ENCODE peak calls at places on chromosomes 16 and 17, in six cellular contexts. F, K, V, N, M and E are unnamed samples.
A peak's percentile ranks its signal among the peaks of the same experiment; 100 is the strongest.

GRCh38 chr16:27232061-27232841 is 28.9 kb downstream of the KDM8 start:
- DNase-seq in F (peak; percentile 88), K (no peak), V (no peak), N (no peak), M (no peak), E (no peak)

GRCh38 chr17:80026359-80027042 is 9.2 kb downstream of the TBC1D16 start:
- DNase-seq in F (no peak), K (no peak), V (no peak), N (no peak), M (no peak), E (no peak)

GRCh38 chr17:700504-701094 is 14.0 kb downstream of the VPS53 start:
- DNase-seq in F (peak; percentile 42), K (peak; percentile 73), V (peak; percentile 38), N (peak; percentile 21), M (peak; percentile 64), E (peak; percentile 40)

GRCh38 chr17:81135503-81136283 is 29.6 kb upstream of the PVALEF start:
- DNase-seq in F (no peak), K (no peak), V (no peak), N (no peak), M (no peak), E (no peak)

GRCh38 chr16:56331399-56331798 is 93.9 kb downstream of the AMFR start:
- DNase-seq in F (no peak), K (no peak), V (no peak), N (no peak), M (no peak), E (no peak)

GRCh38 chr17:6755731-6756184 is at the start of gene XAF1:
- DNase-seq in F (peak; percentile 73), K (no peak), V (no peak), N (no peak), M (peak; percentile 57), E (no peak)

GRCh38 chr17:17988427-17988945 is 15.8 kb downstream of the DRC3 start:
- DNase-seq in F (no peak), K (no peak), V (no peak), N (no peak), M (no peak), E (no peak)

GRCh38 chr16:14378131-14378551 is 251.9 kb downstream of the PARN start:
- DNase-seq in F (peak; percentile 54), K (peak; percentile 54), V (no peak), N (peak; percentile 77), M (peak; percentile 83), E (peak; percentile 39)

GRCh38 chr17:56475121-56475520 is 118.4 kb upstream of the NOG start:
- DNase-seq in F (no peak), K (no peak), V (no peak), N (no peak), M (no peak), E (no peak)

GRCh38 chr17:61794792-61795191 is 68.5 kb downstream of the BRIP1 start:
- DNase-seq in F (no peak), K (no peak), V (no peak), N (no peak), M (no peak), E (no peak)

GRCh38 chr16:8718753-8719386 is 44.5 kb downstream of the ABAT start:
- DNase-seq in F (no peak), K (no peak), V (no peak), N (no peak), M (no peak), E (no peak)

GRCh38 chr16:56289412-56289811 is 98.1 kb downstream of the GNAO1 start:
- DNase-seq in F (no peak), K (no peak), V (no peak), N (no peak), M (no peak), E (no peak)

GRCh38 chr17:19249681-19250080 is 12.5 kb downstream of the EPN2 start:
- DNase-seq in F (no peak), K (no peak), V (no peak), N (no peak), M (peak; percentile 25), E (no peak)

DNA sequence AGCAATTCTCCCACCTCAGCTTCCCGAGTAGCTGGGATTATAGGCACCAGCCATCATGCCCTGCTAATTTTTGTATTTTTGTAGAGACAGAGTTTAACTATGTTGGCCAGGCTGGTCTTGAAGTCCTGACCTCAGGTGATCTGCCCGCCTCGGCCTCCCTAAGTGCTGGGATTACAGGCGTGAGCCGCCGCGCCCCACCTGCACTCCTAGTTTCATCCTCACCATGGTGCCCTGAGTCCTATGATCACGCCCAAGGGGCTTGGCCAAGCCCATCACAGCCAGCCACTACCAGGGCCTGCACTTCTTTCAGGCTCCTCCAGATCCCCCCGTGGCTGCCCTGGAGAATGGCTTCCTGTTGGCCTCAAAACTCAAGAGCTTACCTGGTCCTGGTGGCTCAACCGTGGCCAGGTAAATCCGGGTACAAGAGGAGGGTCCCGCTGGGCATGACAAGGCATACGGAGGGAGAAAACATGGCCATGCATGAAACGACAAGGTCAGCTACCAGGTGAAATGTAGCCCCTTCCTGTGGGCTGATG is 20.4 kb upstream of the TFAP4 start:
- DNase-seq in F (no peak), K (no peak), V (no peak), N (no peak), M (no peak), E (no peak)
- H3K4me2 ChIP-seq in F (no peak overlapping the region), K (peak overlapping the region; percentile 75), V (peak overlapping the region; percentile 89), N (peak overlapping the region; percentile 64), M (peak overlapping the region; percentile 68), E (peak overlapping the region; percentile 62)

DNA sequence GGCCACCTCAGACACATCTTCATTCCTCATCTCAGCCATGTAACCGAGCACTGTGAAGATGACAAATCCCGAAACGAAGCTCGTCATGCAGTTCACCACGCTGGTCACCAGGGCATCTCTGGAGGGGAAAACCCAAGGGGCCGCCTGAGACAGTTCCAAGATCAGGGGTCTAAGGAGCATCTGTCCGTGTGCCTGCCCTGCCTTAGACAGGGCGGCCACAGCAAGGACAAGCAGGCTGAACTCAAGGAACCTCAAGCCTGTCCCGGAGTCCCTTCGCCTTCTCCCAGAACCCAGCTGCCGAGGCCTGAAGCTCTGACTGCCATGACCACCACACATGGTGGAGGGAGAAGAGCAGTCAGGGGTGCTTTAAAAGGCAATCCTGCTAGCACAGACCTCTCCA is 22.7 kb downstream of the SLC6A4 start:
- DNase-seq in F (no peak), K (no peak), V (no peak), N (no peak), M (no peak), E (no peak)
- TF ChIP-seq CTCF in F (no peak), K (no peak), V (no peak), N (no peak), M (no peak), E (no peak)

DNA sequence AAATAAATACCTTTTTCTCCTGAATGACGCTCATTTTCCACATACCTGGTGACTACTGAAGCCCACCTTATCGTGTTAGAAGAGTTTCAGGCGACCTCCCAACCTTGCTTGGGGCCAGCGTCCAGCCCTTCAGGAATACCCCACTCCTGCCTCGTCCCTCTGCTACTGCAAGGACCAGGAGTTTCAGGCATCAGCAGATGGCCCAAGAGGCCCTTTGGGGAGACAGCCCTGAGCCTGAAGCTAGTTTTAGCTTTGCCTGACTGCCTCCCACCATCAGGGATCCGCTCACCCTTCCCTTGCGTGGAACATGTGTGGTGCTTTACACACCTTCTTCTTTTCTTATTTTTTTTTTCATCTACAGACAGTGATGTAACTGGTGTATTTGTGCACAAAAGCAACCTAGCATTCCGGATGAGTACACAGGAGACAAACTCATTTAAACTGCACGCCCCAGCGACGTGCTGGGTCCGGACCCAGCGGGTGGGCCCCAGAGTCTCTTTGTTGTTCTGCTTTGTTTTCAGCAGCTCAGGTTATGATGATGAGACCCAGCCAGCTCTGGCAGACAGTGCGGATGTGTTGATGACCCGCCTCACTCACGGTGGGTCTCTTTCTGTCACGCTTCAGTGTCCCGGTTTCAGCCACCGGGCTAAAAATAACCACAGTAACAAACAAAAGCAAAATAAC is 242.4 kb downstream of the C16orf95 start:
- DNase-seq in F (peak; percentile 26), K (no peak), V (peak; percentile 55), N (no peak), M (no peak), E (no peak)
- H3K4me2 ChIP-seq in F (peak overlapping the region; percentile 12), K (no peak overlapping the region), V (peak overlapping the region; percentile 24), N (no peak overlapping the region), M (no peak overlapping the region), E (no peak overlapping the region)

GRCh38 chr16:66429290-66429962 is 2.3 kb downstream of the BEAN1 start:
- DNase-seq in F (no peak), K (no peak), V (peak; percentile 75), N (no peak), M (no peak), E (no peak)
- TF ChIP-seq CTCF in F (no peak), K (no peak), V (peak; percentile 49), N (peak; percentile 22), M (no peak), E (no peak)

DNA sequence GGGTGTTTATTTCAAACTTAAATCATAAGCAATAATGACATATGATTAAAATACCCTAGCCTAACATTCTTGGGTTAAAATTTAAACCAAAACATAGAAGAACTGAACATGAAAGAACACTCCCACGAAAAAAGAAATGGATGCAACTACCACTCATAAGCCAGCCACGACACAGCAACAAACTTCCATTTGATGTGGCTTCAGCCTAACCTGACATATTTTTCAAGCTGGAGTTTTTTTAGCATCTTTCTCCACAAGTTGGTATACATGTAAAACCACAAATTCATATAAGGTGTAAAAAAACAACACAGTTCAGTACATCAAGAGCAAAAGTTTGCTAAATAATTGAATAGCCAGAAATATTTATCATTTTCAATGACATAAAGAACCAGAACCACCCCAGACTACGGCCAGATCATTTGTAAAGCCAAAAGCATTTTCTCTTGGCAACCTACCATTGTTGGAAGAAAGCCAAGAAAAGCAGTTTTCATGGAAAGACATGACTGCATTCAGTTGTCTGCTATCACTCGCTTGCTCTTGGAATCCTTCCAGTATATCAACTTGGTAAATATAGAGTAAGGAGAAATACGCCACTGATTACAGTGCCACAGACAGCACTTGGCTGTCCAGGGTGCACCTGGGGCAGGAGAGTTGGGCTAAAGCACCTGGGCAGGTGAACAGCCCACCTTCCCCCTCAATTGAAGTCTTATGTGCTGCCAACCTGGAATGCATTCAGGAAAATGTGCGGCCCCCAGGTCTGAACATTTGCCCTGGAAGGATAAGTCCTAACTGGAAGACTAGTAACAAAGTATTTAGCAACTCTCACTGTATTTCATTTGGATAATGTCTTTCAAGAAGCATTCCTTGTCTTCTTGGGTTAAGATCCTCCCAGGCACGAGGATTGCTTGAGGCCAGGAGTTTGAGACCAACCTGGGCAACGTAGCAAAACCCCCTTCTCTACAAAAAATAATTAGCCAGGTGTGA is 60.5 kb downstream of the CREBBP start:
- DNase-seq in F (no peak), K (peak; percentile 31), V (no peak), N (peak; percentile 27), M (peak; percentile 97), E (peak; percentile 71)
- H3K4me2 ChIP-seq in F (no peak overlapping the region), K (peak overlapping the region; percentile 50), V (no peak overlapping the region), N (peak overlapping the region; percentile 19), M (peak overlapping the region; percentile 69), E (peak overlapping the region; percentile 40)

GRCh38 chr16:3182608-3183444 is 5.2 kb upstream of the OR1F1 start:
- DNase-seq in F (no peak), K (peak; percentile 67), V (peak; percentile 73), N (no peak), M (peak; percentile 44), E (no peak)
- TF ChIP-seq CTCF in F (no peak), K (no peak), V (peak; percentile 45), N (no peak), M (no peak), E (peak; percentile 25)